ENCODE peak calls at places on chromosomes 4 and X, in seven cellular contexts. O is PC-3, M is A549, G is sigmoid colon, U is uterus, V is upper lobe of right lung, Y is fibroblast of lung. Z is an unnamed sample.

GRCh38 chr4:8100696-8101095 is 57.9 kb downstream of the ABLIM2 start:
- DNase-seq in O (no peak), M (no peak), G (no peak), U (no peak), V (no peak), Y (no peak), Z (no peak)

GRCh38 chr4:182698212-182698611 is 219.0 kb downstream of the DCTD start:
- DNase-seq in O (no peak), M (no peak), G (no peak), U (no peak), V (no peak), Y (peak), Z (no peak)

GRCh38 chr4:83308672-83309071 is 24.1 kb upstream of the COQ2 start:
- DNase-seq in O (no peak), M (no peak), G (no peak), U (no peak), V (no peak), Y (no peak), Z (no peak)

GRCh38 chr4:8403981-8404380 is 36.5 kb downstream of the ACOX3 start:
- DNase-seq in O (no peak), M (no peak), G (no peak), U (no peak), V (no peak), Y (no peak), Z (no peak)

GRCh38 chrX:153471663-153472280 is 1.4 kb upstream of the HAUS7 start:
- DNase-seq in O (no peak), M (no peak), G (no peak), U (no peak), V (no peak), Y (peak), Z (no peak)

GRCh38 chr4:119103263-119103662 is 32.4 kb upstream of the MYOZ2 start:
- DNase-seq in O (peak), M (peak), G (peak), U (peak), V (no peak), Y (peak), Z (no peak)

GRCh38 chr4:107258359-107258758 is 222.2 kb upstream of the DKK2 start:
- DNase-seq in O (peak), M (no peak), G (no peak), U (no peak), V (no peak), Y (peak), Z (no peak)

GRCh38 chr4:144204431-144204830 is 63.9 kb upstream of the GYPA start:
- DNase-seq in O (no peak), M (no peak), G (no peak), U (no peak), V (no peak), Y (no peak), Z (no peak)

GRCh38 chr4:84691170-84691691 is 108.3 kb downstream of the CDS1 start:
- DNase-seq in O (peak), M (peak), G (no peak), U (no peak), V (no peak), Y (peak), Z (no peak)

GRCh38 chr4:78022517-78022916 is 34.6 kb upstream of the FRAS1 start:
- DNase-seq in O (no peak), M (no peak), G (no peak), U (no peak), V (no peak), Y (no peak), Z (no peak)

GRCh38 chr4:176107695-176108094 is 42.1 kb downstream of the WDR17 start:
- DNase-seq in O (no peak), M (no peak), G (no peak), U (no peak), V (no peak), Y (no peak), Z (no peak)

GRCh38 chr4:151569650-151570049 is 160.7 kb downstream of the FHIP1A start:
- DNase-seq in O (peak), M (no peak), G (no peak), U (no peak), V (no peak), Y (no peak), Z (no peak)

GRCh38 chr4:47915378-47915777 is 995 bp upstream of the NFXL1 start:
- DNase-seq in O (no peak), M (no peak), G (no peak), U (no peak), V (no peak), Y (no peak), Z (no peak)

GRCh38 chrX:78595901-78596502 is 63.1 kb downstream of the RTL3 start:
- DNase-seq in O (peak), M (no peak), G (no peak), U (no peak), V (no peak), Y (no peak), Z (no peak)

GRCh38 chr4:3368841-3369760 is 72.7 kb upstream of the HGFAC start:
- DNase-seq in O (no peak), M (no peak), G (peak), U (peak), V (no peak), Y (peak), Z (peak)

GRCh38 chrX:38232287-38232686 is 11.6 kb upstream of the SRPX start:
- DNase-seq in O (peak), M (no peak), G (no peak), U (no peak), V (no peak), Y (peak), Z (no peak)

GRCh38 chrX:71514367-71515038 is 18.4 kb upstream of the OGT start:
- DNase-seq in O (no peak), M (no peak), G (no peak), U (no peak), V (no peak), Y (no peak), Z (no peak)

GRCh38 chr4:153641532-153641931 is 42.5 kb upstream of the TLR2 start:
- DNase-seq in O (peak), M (no peak), G (no peak), U (no peak), V (no peak), Y (no peak), Z (no peak)

GRCh38 chr4:167897116-167897515 is 195.2 kb upstream of the ANXA10 start:
- DNase-seq in O (no peak), M (no peak), G (no peak), U (no peak), V (no peak), Y (peak), Z (no peak)

GRCh38 chrX:829145-829544 is 198.6 kb downstream of the SHOX start:
- DNase-seq in O (no peak), M (no peak), G (no peak), U (no peak), V (no peak), Y (no peak), Z (no peak)

GRCh38 chr4:156677136-156677535 is 294.5 kb downstream of the PDGFC start:
- DNase-seq in O (peak), M (peak), G (no peak), U (no peak), V (no peak), Y (peak), Z (no peak)

GRCh38 chr4:185119927-185120630 is 23.0 kb upstream of the SLC25A4 start:
- DNase-seq in O (no peak), M (no peak), G (no peak), U (no peak), V (no peak), Y (peak), Z (no peak)

GRCh38 chr4:69849969-69850368 is 10.0 kb downstream of the SULT1E1 start:
- DNase-seq in O (no peak), M (no peak), G (no peak), U (no peak), V (no peak), Y (no peak), Z (no peak)

GRCh38 chrX:154457491-154458115 is 478 bp upstream of the PLXNA3 start:
- DNase-seq in O (peak), M (no peak), G (no peak), U (no peak), V (peak), Y (no peak), Z (no peak)

GRCh38 chr4:2067446-2068197 is 8.5 kb downstream of the NAT8L start:
- DNase-seq in O (no peak), M (no peak), G (peak), U (no peak), V (peak), Y (no peak), Z (no peak)

GRCh38 chr4:69617083-69617694 is 22.3 kb downstream of the UGT2A2 start:
- DNase-seq in O (peak), M (peak), G (no peak), U (no peak), V (no peak), Y (peak), Z (no peak)

GRCh38 chr4:85825937-85826678 is 351.2 kb downstream of the ARHGAP24 start:
- DNase-seq in O (peak), M (peak), G (no peak), U (no peak), V (no peak), Y (peak), Z (peak)

GRCh38 chr4:151114338-151114737 is 14.9 kb downstream of the RPS3A start:
- DNase-seq in O (no peak), M (no peak), G (no peak), U (no peak), V (no peak), Y (peak), Z (no peak)

GRCh38 chr4:176538217-176538925 is 218.6 kb downstream of the SPCS3 start:
- DNase-seq in O (peak), M (peak), G (no peak), U (no peak), V (no peak), Y (peak), Z (no peak)

GRCh38 chrX:112641449-112641848 is 38.3 kb downstream of the LHFPL1 start:
- DNase-seq in O (no peak), M (no peak), G (no peak), U (no peak), V (no peak), Y (no peak), Z (no peak)

GRCh38 chr4:76426272-76426671 is 5.3 kb upstream of the CCDC158 start:
- DNase-seq in O (peak), M (no peak), G (no peak), U (no peak), V (no peak), Y (no peak), Z (no peak)
- TF ChIP-seq CTCF in O (peak), M (peak), G (no peak), U (no peak), V (no peak), Y (no peak), Z (no peak)

GRCh38 chrX:47250017-47250347 is 17.2 kb downstream of the USP11 start:
- DNase-seq in O (no peak), M (no peak), G (no peak), U (no peak), V (no peak), Y (no peak), Z (no peak)

GRCh38 chrX:47245156-47245555 is 12.3 kb downstream of the USP11 start:
- DNase-seq in O (no peak), M (no peak), G (peak), U (no peak), V (no peak), Y (no peak), Z (peak)

GRCh38 chrX:47248576-47248975 is 15.8 kb downstream of the USP11 start:
- DNase-seq in O (no peak), M (no peak), G (peak), U (no peak), V (no peak), Y (no peak), Z (peak)

GRCh38 chrX:47247206-47247998 is 14.6 kb downstream of the USP11 start:
- DNase-seq in O (peak), M (no peak), G (peak), U (no peak), V (no peak), Y (peak), Z (peak)

DNA sequence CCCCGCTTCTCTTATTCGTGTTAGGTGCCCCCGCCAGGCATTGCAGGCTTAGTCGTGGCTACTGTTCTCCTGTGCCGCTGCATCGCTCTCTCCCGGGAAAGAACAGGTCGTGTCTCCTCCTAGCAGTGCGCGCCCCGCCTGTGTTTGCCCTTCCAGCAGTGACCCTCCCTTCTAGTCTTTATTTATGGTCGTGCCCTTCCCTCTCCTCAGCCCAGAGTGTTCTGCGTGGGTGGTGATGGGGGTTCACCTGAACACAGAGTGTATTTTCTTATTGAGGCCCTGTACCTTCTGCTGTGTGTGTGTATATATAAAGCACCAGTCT is 15.2 kb downstream of the USP11 start:
- DNase-seq in O (no peak), M (no peak), G (peak), U (no peak), V (no peak), Y (no peak), Z (peak)
- H3K27ac ChIP-seq in O (peak), M (no peak), G (no peak), U (no peak), V (no peak), Y (no peak), Z (no peak)

DNA sequence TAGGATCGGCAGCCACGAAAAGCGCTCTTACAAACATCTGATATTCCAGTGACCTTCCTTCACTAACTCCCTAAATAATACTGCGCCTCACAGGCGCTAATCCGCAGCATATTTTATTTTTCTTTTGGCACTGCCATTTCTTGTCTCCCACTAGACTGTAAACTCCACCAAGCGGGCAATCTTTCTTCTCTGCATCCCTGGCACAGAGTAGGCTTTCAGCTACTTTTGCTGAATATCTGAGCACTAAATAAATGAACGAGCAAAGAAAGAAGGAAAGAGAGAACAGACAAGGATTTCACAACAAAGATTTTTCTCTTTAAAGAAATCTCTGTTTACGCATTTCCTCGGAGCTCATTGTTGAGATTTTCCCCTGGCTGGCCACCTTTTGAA is 12.7 kb downstream of the NKX3-2 start:
- DNase-seq in O (no peak), M (no peak), G (no peak), U (no peak), V (no peak), Y (no peak), Z (no peak)
- H3K4me3 ChIP-seq in O (no peak), M (no peak), G (no peak), U (no peak), V (no peak), Y (no peak), Z (no peak)

GRCh38 chrX:55206152-55206941 is 13.8 kb upstream of the PAGE5 start:
- DNase-seq in O (peak), M (no peak), G (no peak), U (no peak), V (no peak), Y (no peak), Z (no peak)

DNA sequence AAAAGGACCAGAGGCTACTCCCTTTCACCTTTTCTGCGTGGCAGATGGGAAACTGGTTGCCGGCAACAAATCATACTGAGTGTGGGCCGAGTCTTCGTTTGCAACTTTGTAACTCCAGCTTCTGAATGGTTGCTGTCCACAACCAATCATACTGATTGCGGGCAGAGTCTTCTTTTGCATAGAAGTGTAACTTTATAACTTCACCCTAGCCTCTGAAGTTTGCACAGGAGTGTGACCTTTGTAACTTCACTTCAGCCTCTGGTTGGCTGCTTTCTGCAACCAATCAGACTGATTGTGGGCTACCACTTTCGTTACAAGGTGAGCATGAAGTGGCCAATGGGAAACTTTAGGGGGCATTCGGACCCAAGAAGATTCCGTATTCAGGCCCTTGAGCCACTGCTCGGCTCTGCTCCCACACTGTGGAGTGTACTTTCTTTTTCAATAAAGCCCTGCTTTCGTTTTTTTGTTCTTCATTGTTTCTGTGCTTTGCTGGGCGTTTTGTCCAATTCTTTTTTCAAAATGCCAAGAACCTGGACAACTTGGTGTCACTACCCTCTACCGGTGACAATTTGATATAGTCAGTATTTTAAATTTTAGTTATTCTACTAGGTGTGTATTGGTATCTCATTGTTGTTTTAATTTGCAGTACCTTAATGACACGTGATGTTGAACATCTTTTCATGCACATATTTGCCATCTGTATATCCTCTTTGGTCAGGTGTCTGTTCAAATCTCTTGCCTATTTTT is 9.0 kb upstream of the PAGE5 start:
- DNase-seq in O (peak), M (no peak), G (no peak), U (no peak), V (no peak), Y (no peak), Z (no peak)
- TF ChIP-seq CTCF in O (no peak), M (no peak), G (no peak), U (no peak), V (no peak), Y (no peak), Z (no peak)

GRCh38 chr4:726816-727215 is 21.2 kb downstream of the PCGF3 start:
- DNase-seq in O (no peak), M (no peak), G (no peak), U (no peak), V (no peak), Y (no peak), Z (no peak)
- H3K27ac ChIP-seq in O (no peak), M (no peak), G (peak), U (no peak), V (no peak), Y (peak), Z (peak)

GRCh38 chr4:74397748-74398426 is 32.9 kb downstream of the EREG start:
- DNase-seq in O (peak), M (no peak), G (no peak), U (no peak), V (no peak), Y (no peak), Z (no peak)
- H3K4me3 ChIP-seq in O (peak), M (no peak), G (peak), U (peak), V (peak), Y (peak), Z (peak)

GRCh38 chr4:169008478-169008877 is 1.6 kb downstream of the CBR4 start:
- DNase-seq in O (no peak), M (no peak), G (no peak), U (no peak), V (no peak), Y (no peak), Z (no peak)

GRCh38 chr4:169012049-169012448 is 2.0 kb upstream of the CBR4 start:
- DNase-seq in O (no peak), M (no peak), G (no peak), U (no peak), V (no peak), Y (no peak), Z (no peak)

GRCh38 chr4:169010125-169011023 is at the start of gene CBR4:
- DNase-seq in O (peak), M (peak), G (peak), U (peak), V (peak), Y (peak), Z (peak)

GRCh38 chr4:169013396-169013795 is 3.3 kb upstream of the CBR4 start:
- DNase-seq in O (no peak), M (no peak), G (no peak), U (no peak), V (no peak), Y (no peak), Z (no peak)

GRCh38 chr4:169009281-169010124 is 552 bp downstream of the CBR4 start:
- DNase-seq in O (peak), M (no peak), G (peak), U (peak), V (peak), Y (peak), Z (peak)
- TF ChIP-seq CTCF in O (no peak), M (peak), G (no peak), U (no peak), V (no peak), Y (no peak), Z (peak)

GRCh38 chr4:120672558-120673147 is 249.9 kb downstream of the PRDM5 start:
- DNase-seq in O (no peak), M (no peak), G (no peak), U (no peak), V (no peak), Y (peak), Z (no peak)

GRCh38 chr4:120671538-120671937 is 251.0 kb downstream of the PRDM5 start:
- DNase-seq in O (no peak), M (no peak), G (no peak), U (no peak), V (no peak), Y (no peak), Z (no peak)

GRCh38 chr4:120673696-120674095 is 248.8 kb downstream of the PRDM5 start:
- DNase-seq in O (no peak), M (no peak), G (no peak), U (no peak), V (no peak), Y (no peak), Z (no peak)
- H3K27ac ChIP-seq in O (no peak), M (no peak), G (no peak), U (no peak), V (no peak), Y (no peak), Z (no peak)

GRCh38 chr4:114600066-114600552 is 1.5 kb downstream of the UGT8 start:
- DNase-seq in O (peak), M (no peak), G (no peak), U (no peak), V (no peak), Y (no peak), Z (no peak)

GRCh38 chr4:114600672-114601071 is 2.1 kb downstream of the UGT8 start:
- DNase-seq in O (no peak), M (no peak), G (no peak), U (no peak), V (no peak), Y (no peak), Z (no peak)

GRCh38 chr4:114598191-114599121 is at the start of gene UGT8:
- DNase-seq in O (peak), M (no peak), G (no peak), U (no peak), V (peak), Y (peak), Z (no peak)

GRCh38 chr4:114597410-114598115 is 1.0 kb upstream of the UGT8 start:
- DNase-seq in O (peak), M (no peak), G (no peak), U (no peak), V (no peak), Y (no peak), Z (no peak)

DNA sequence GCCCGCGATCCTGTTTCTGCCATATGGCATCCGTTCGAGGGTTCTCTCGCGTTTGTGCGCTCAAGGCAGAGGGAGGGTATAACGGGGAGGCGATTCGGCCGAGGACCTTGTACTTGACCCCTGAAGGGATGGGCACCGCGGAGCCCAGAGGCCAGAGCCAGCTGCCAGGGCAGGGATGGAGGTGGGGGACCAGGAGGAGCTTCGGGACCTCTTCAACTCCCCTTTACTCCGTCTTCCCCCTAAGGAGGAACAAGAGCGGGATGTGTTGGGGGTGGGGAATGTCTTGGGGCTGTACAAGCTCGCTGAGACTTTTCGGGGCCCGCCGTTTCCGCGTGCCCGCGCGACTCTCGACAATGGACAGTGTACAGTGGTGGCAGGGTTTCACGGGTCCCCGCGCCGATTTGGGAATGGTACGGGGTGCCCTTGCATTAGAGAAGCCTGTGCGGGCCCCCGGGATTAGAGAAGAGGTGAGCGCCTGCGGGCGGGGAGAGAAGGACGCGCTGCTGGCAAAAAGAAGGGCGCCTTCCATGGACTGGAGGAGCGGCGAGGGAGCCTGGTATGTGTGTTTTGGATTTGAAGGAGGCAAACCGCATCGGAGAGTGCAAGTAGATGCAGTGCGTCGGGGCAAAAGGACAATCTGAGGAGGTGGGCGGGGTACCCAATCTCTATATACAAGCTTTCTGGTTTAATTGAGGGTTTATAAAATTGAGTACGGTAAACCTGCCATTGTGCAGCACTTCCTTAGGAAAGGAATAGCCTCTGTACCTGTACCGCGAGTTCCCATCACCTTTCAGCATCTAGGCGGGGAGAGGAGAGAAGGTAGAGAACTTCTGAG is 841 bp downstream of the UGT8 start:
- DNase-seq in O (no peak), M (no peak), G (no peak), U (no peak), V (peak), Y (peak), Z (no peak)
- H3K4me3 ChIP-seq in O (peak), M (peak), G (peak), U (peak), V (peak), Y (no peak), Z (peak)